ENCODE peak calls at places on chromosomes 16 and 17, in four cellular contexts. K is Right ventricle myocardium superior, B is GM12891, M is COR-L47. L is an unnamed sample.
A peak's percentile ranks its signal among the peaks of the same experiment; 100 is the strongest.

GRCh38 chr16:70738083-70738977 is 52.5 kb upstream of the MTSS2 start:
- DNase-seq in K (peak; percentile 82), B (no peak), M (no peak), L (peak; percentile 40)

GRCh38 chr17:48231995-48232729 is 124.6 kb downstream of the SNX11 start:
- DNase-seq in K (no peak), B (no peak), M (no peak), L (no peak)

GRCh38 chr17:16417896-16418683 is 2.7 kb downstream of the TRPV2 start:
- DNase-seq in K (no peak), B (no peak), M (no peak), L (no peak)

GRCh38 chr16:57920215-57920890 is 50.6 kb downstream of the CNGB1 start:
- DNase-seq in K (no peak), B (no peak), M (no peak), L (no peak)

GRCh38 chr17:29210879-29211278 is 30.7 kb upstream of the MYO18A start:
- DNase-seq in K (no peak), B (no peak), M (no peak), L (no peak)

GRCh38 chr16:3807425-3808123 is 72.9 kb downstream of the CREBBP start:
- DNase-seq in K (no peak), B (no peak), M (no peak), L (no peak)

GRCh38 chr16:57092786-57093301 is 461 bp downstream of the CPNE2 start:
- DNase-seq in K (peak; percentile 72), B (peak; percentile 76), M (no peak), L (peak; percentile 61)

GRCh38 chr16:14321542-14321941 is 250.4 kb downstream of the MRTFB start:
- DNase-seq in K (peak; percentile 78), B (no peak), M (no peak), L (no peak)

GRCh38 chr16:72590179-72590937 is 418.4 kb upstream of the PMFBP1 start:
- DNase-seq in K (no peak), B (no peak), M (no peak), L (peak; percentile 10)

GRCh38 chr16:89357460-89357859 is 132.9 kb downstream of the ANKRD11 start:
- DNase-seq in K (peak; percentile 67), B (no peak), M (no peak), L (no peak)

GRCh38 chr16:10616744-10617640 is 36.6 kb upstream of the EMP2 start:
- DNase-seq in K (peak; percentile 79), B (no peak), M (no peak), L (no peak)

GRCh38 chr17:30222741-30223175 is 12.7 kb downstream of the SLC6A4 start:
- DNase-seq in K (no peak), B (no peak), M (no peak), L (no peak)

GRCh38 chr16:67749436-67750078 is 30.4 kb upstream of the GFOD2 start:
- DNase-seq in K (no peak), B (no peak), M (no peak), L (no peak)

GRCh38 chr16:64866026-64866425 is 255.8 kb downstream of the CDH11 start:
- DNase-seq in K (no peak), B (no peak), M (no peak), L (no peak)

GRCh38 chr17:63960006-63960405 is 12.7 kb downstream of the SCN4A start:
- DNase-seq in K (no peak), B (no peak), M (peak; percentile 59), L (no peak)

GRCh38 chr17:48961516-48962233 is 6.7 kb downstream of the GIP start:
- DNase-seq in K (no peak), B (no peak), M (no peak), L (no peak)

GRCh38 chr16:49924078-49924477 is 68.2 kb upstream of the ZNF423 start:
- DNase-seq in K (no peak), B (no peak), M (no peak), L (no peak)

GRCh38 chr16:17474572-17474971 is 3.8 kb upstream of the XYLT1 start:
- DNase-seq in K (no peak), B (no peak), M (no peak), L (no peak)

GRCh38 chr17:33948299-33948698 is 306.8 kb upstream of the CCL2 start:
- DNase-seq in K (no peak), B (no peak), M (no peak), L (no peak)

GRCh38 chr17:78826426-78826825 is 14.2 kb downstream of the USP36 start:
- DNase-seq in K (no peak), B (no peak), M (no peak), L (no peak)

GRCh38 chr16:11126389-11127072 is 129.5 kb downstream of the SOCS1 start:
- DNase-seq in K (no peak), B (no peak), M (no peak), L (no peak)

GRCh38 chr16:82715833-82716232 is 89.1 kb downstream of the CDH13 start:
- DNase-seq in K (peak; percentile 76), B (no peak), M (no peak), L (no peak)

GRCh38 chr16:12902511-12903324 is 1.3 kb downstream of the SHISA9 start:
- DNase-seq in K (no peak), B (no peak), M (no peak), L (no peak)

GRCh38 chr17:5539286-5539685 is 45.0 kb downstream of the NLRP1 start:
- DNase-seq in K (no peak), B (no peak), M (no peak), L (no peak)

GRCh38 chr17:72126575-72127486 is 6.0 kb downstream of the SOX9 start:
- DNase-seq in K (no peak), B (no peak), M (no peak), L (no peak)

GRCh38 chr16:86868746-86869145 is 290.4 kb downstream of the FOXL1 start:
- DNase-seq in K (no peak), B (no peak), M (no peak), L (no peak)

GRCh38 chr17:59093702-59094231 is 12.9 kb downstream of the TRIM37 start:
- DNase-seq in K (peak; percentile 57), B (no peak), M (no peak), L (no peak)

GRCh38 chr16:89598199-89598598 is 15.2 kb upstream of the DPEP1 start:
- DNase-seq in K (no peak), B (no peak), M (no peak), L (no peak)

GRCh38 chr17:35943537-35943936 is at the start of gene LYZL6:
- DNase-seq in K (no peak), B (no peak), M (no peak), L (no peak)

GRCh38 chr17:30450125-30451027 is 26.8 kb upstream of the GOSR1 start:
- DNase-seq in K (no peak), B (no peak), M (no peak), L (no peak)

GRCh38 chr16:11668590-11669379 is 530 bp downstream of the SNN start:
- DNase-seq in K (peak; percentile 55), B (no peak), M (no peak), L (no peak)

L was measured in GM19239.